ENCODE peak calls at places on chromosomes 2 and 18, in five cellular contexts. N, R, J, Z and I are unnamed samples.

GRCh38 chr18:79796531-79797390 is 977 bp upstream of the KCNG2 start:
- DNase-seq in N (no peak), J (no peak), R (peak; percentile 57), Z (no peak), I (no peak)

GRCh38 chr2:204486855-204487254 is 58.4 kb upstream of the PARD3B start:
- DNase-seq in N (no peak), J (no peak), Z (no peak), R (no peak), I (no peak)

GRCh38 chr2:38045811-38046210 is 30.1 kb downstream of the CYP1B1 start:
- DNase-seq in N (no peak), R (no peak), Z (no peak), J (no peak), I (no peak)

GRCh38 chr2:29694741-29695140 is 226.6 kb downstream of the ALK start:
- DNase-seq in N (no peak), J (peak; percentile 67), Z (no peak), R (no peak), I (no peak)

GRCh38 chr2:186554850-186555785 is 34.7 kb upstream of the ITGAV start:
- DNase-seq in N (no peak), J (no peak), Z (no peak), R (no peak), I (no peak)

GRCh38 chr2:99818842-99819241 is 323.5 kb downstream of the AFF3 start:
- DNase-seq in J (no peak), R (no peak), N (no peak), Z (no peak), I (no peak)

GRCh38 chr2:200670313-200670712 is 84.5 kb downstream of the AOX1 start:
- DNase-seq in J (no peak), R (no peak), Z (no peak), N (no peak), I (no peak)

GRCh38 chr18:13051950-13052349 is 60.8 kb downstream of the CEP192 start:
- DNase-seq in J (no peak), Z (no peak), R (no peak), N (no peak), I (no peak)

GRCh38 chr2:239836021-239836765 is 188.9 kb downstream of the NDUFA10 start:
- DNase-seq in R (peak; percentile 42), J (peak; percentile 71), N (no peak), Z (no peak), I (no peak)

GRCh38 chr2:29134933-29135332 is 19.7 kb downstream of the CLIP4 start:
- DNase-seq in R (no peak), N (no peak), Z (no peak), J (no peak), I (no peak)

GRCh38 chr2:44615950-44616518 is 254.3 kb downstream of the CAMKMT start:
- DNase-seq in N (no peak), J (no peak), Z (no peak), R (no peak), I (no peak)

GRCh38 chr2:219969508-219969907 is 342.1 kb downstream of the SLC4A3 start:
- DNase-seq in Z (no peak), N (no peak), R (no peak), J (no peak), I (no peak)

GRCh38 chr18:8808001-8808400 is 102.6 kb downstream of the MTCL1 start:
- DNase-seq in N (no peak), R (no peak), Z (no peak), J (no peak), I (no peak)

GRCh38 chr2:37506407-37507068 is 162.1 kb downstream of the QPCT start:
- DNase-seq in Z (no peak), R (no peak), N (no peak), J (no peak), I (no peak)

GRCh38 chr18:11149441-11150270 is at the start of gene PIEZO2:
- DNase-seq in J (no peak), R (peak; percentile 79), Z (peak; percentile 55), N (no peak), I (no peak)

GRCh38 chr2:9311488-9311887 is 104.9 kb downstream of the ASAP2 start:
- DNase-seq in J (no peak), Z (no peak), R (no peak), N (no peak), I (peak; percentile 76)

GRCh38 chr2:89842180-89842908 is 1150.9 kb downstream of the RPIA start:
- DNase-seq in Z (peak; percentile 34), J (no peak), N (no peak), R (no peak), I (no peak)

GRCh38 chr2:235727186-235727585 is 233.3 kb downstream of the AGAP1 start:
- DNase-seq in R (no peak), J (no peak), N (no peak), Z (no peak), I (no peak)

GRCh38 chr18:45874501-45875184 is 49.2 kb downstream of the SIGLEC15 start:
- DNase-seq in N (peak; percentile 47), J (no peak), R (no peak), Z (no peak), I (no peak)

GRCh38 chr2:15968280-15969178 is 28.2 kb downstream of the MYCN start:
- DNase-seq in J (no peak), R (no peak), N (no peak), Z (no peak), I (no peak)

GRCh38 chr2:15965564-15966019 is 25.2 kb downstream of the MYCN start:
- DNase-seq in N (no peak), R (no peak), Z (no peak), J (no peak), I (no peak)

GRCh38 chr2:15967415-15968279 is 27.3 kb downstream of the MYCN start:
- DNase-seq in Z (no peak), J (no peak), N (no peak), R (no peak), I (no peak)

GRCh38 chr2:15964936-15965563 is 24.7 kb downstream of the MYCN start:
- DNase-seq in J (no peak), Z (no peak), N (no peak), R (no peak), I (no peak)

DNA sequence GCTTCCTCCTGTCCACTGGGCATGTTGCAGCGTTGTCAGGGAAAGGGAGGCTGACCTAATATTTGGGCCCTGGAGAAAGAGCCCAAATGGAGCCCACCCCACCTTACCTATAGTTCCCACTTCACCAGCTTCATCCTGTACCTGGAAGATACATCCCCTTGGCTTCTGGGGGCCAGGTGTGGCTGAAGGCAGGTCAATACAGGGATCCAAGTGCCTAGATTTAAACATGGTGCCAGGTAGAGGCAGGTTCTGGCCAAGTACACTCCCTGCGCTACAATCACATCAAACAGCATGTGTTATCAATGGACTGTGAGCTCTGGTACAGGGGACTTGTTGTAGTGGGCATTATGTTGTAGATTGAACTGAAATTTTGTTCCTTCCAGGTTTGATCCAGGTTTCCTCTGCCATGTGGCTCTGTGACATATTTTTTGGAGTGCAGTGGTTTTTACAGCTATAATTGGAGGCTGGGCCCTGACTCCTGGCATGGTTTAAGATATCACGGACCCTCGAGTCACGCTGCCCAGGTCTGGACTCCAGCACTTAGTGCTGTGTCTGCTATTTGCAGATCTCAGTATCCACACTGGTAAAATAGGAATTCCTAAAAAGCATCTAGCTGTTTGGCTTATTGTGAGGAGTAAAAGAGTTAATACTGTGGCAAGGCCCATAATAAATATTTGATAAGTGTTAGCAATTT is 23.8 kb downstream of the MYCN start:
- DNase-seq in N (no peak), R (no peak), J (no peak), Z (no peak), I (no peak)
- H3K9me3 ChIP-seq in N (no peaks in the 10 kb centered on the region), R (no peaks in the 10 kb centered on the region), J (no peaks in the 10 kb centered on the region), Z (no peaks in the 10 kb centered on the region), I (no peaks in the 10 kb centered on the region)

GRCh38 chr2:241225545-241225944 is 37.1 kb downstream of the ANO7 start:
- DNase-seq in R (no peak), J (no peak), Z (peak; percentile 39), N (no peak), I (no peak)

GRCh38 chr2:241223211-241224067 is 35.0 kb downstream of the ANO7 start:
- DNase-seq in N (no peak), Z (peak; percentile 44), R (no peak), J (no peak), I (no peak)

GRCh38 chr2:241224851-241225438 is 36.5 kb downstream of the ANO7 start:
- DNase-seq in R (no peak), Z (no peak), N (no peak), J (no peak), I (no peak)

GRCh38 chr2:241225983-241226382 is 37.5 kb downstream of the ANO7 start:
- DNase-seq in J (no peak), R (no peak), N (no peak), Z (peak; percentile 17), I (no peak)

GRCh38 chr2:241224068-241224850 is 35.8 kb downstream of the ANO7 start:
- DNase-seq in J (no peak), R (no peak), Z (peak; percentile 42), N (no peak), I (no peak)
- H3K4me3 ChIP-seq in J (no peak overlapping the region), R (no peak overlapping the region), Z (no peak overlapping the region), N (no peak overlapping the region), I (no peak overlapping the region)

DNA sequence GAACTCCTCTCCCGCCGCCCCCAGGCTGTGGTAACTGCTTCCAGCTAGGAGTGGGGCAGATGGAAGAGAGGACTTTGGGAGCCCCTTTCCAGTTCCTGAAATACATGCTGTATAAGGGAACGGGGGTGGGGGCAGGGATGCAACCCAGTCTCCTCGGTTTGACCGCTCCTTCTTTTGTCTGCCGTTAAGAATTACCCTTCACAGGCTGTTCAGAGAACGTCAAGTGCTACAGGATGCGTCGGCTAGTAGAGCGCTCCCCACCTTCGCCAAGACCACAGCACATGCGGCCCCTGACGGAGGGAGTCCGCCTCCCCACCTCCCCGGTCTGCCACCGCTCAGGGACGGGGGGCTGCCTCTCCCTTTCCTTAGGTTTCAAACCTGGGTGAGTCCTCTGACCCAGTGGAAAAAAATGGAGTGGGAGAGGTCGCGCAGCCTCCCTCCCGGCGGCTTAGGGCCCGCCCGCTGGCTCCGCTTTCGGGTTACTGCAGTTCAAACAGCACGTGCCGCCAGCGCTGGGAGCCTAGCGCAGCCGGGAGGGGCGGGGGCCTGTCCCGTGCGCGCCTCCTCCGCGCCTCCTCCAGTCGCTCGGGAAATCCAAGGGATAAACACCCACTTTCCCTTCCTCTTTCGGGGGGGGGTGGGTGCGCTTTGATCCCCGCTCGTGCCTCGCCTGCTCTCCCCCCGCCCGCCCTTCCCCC is 4.8 kb downstream of the CYP26B1 start:
- DNase-seq in J (peak; percentile 80), N (no peak), Z (no peak), R (peak; percentile 76), I (no peak)
- H3K27ac ChIP-seq in J (peak overlapping the region; percentile 51), N (no peak overlapping the region), Z (no peak overlapping the region), R (no peak overlapping the region), I (peak overlapping the region; percentile 87)

DNA sequence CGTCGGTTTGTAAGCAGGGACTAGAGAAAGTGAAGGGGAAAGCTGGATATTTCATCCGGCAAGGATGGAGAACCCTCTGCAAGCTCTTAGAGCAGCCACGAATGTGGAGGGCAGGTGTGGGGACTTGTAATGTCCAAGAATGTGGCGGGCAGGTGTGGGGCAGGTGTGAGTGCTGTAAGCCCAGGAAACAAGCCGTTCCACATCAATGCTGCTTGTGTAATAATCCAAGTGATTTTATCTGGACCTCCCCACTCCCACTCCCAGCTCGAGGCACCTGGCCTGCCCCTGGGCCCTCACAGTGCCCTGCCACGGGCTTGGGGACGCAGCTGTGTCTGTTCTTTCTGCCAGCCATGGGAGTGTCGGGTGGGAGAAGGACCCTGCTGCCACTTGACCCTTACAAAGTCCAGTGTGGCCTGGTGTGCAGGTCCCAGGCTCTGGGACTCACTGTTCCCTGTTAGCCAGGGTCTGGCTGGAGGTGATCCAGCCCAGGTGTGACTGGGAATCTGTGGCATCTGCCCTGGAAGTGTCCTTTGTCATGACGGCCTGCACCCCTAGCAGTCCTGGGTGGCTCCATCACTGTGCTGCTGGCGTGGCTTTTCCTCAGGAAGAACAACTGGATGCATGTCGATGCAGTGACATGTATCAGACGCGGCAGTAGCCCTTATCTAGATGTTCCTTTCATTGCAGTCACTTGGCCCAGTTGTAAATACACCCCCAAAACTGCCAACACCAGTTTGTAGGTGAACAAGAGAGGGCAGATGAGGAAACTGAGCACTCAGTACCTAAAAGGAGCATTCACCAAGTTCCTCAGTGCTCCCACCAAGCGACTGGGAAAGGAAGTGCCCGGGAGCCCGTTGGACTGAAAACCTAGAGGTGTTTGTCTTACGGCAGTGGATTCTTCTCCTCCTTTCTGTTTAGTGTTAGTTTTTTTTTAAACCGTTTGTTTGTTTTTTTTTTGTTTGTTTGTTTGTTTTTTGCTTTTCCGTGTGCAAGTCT is 43.0 kb downstream of the SOX11 start:
- DNase-seq in J (peak; percentile 65), N (no peak), R (no peak), Z (no peak), I (no peak)
- H3K9me3 ChIP-seq in J (no peaks in the 10 kb centered on the region), N (no peaks in the 10 kb centered on the region), R (no peaks in the 10 kb centered on the region), Z (no peaks in the 10 kb centered on the region), I (no peaks in the 10 kb centered on the region)